ENCODE peak calls at places on chromosome 19, in five cellular contexts. One of them, this sample, is unnamed.

GRCh38 chr19:5017235-5017634 is 48.3 kb downstream of the KDM4B start:
- DNase-seq in stimulated activated CD4-positive, alpha-beta T cell treated with anti-CD3 and anti-CD28 coated beads, Interleukin-15, amount 100 ng/mL, for 24 hours: no peak
- DNase-seq in substantia nigra: no peak
- DNase-seq in bronchial epithelial cell: peak
- DNase-seq in mesendoderm: no peak
- DNase-seq in this sample: no peak

GRCh38 chr19:3700242-3701032 is at the start of gene PIP5K1C:
- DNase-seq in stimulated activated CD4-positive, alpha-beta T cell treated with anti-CD3 and anti-CD28 coated beads, Interleukin-15, amount 100 ng/mL, for 24 hours: peak
- DNase-seq in substantia nigra: peak
- DNase-seq in bronchial epithelial cell: peak
- DNase-seq in mesendoderm: peak
- DNase-seq in this sample: peak

GRCh38 chr19:35665604-35666003 is 713 bp upstream of the UPK1A start:
- DNase-seq in stimulated activated CD4-positive, alpha-beta T cell treated with anti-CD3 and anti-CD28 coated beads, Interleukin-15, amount 100 ng/mL, for 24 hours: no peak
- DNase-seq in substantia nigra: no peak
- DNase-seq in bronchial epithelial cell: no peak
- DNase-seq in mesendoderm: no peak
- DNase-seq in this sample: no peak

GRCh38 chr19:21143846-21144245 is 2.0 kb downstream of the ZNF431 start:
- DNase-seq in stimulated activated CD4-positive, alpha-beta T cell treated with anti-CD3 and anti-CD28 coated beads, Interleukin-15, amount 100 ng/mL, for 24 hours: no peak
- DNase-seq in substantia nigra: no peak
- DNase-seq in bronchial epithelial cell: peak
- DNase-seq in mesendoderm: no peak
- DNase-seq in this sample: no peak

GRCh38 chr19:58548859-58549663 is 5.2 kb downstream of the TRIM28 start:
- DNase-seq in stimulated activated CD4-positive, alpha-beta T cell treated with anti-CD3 and anti-CD28 coated beads, Interleukin-15, amount 100 ng/mL, for 24 hours: no peak
- DNase-seq in substantia nigra: no peak
- DNase-seq in bronchial epithelial cell: no peak
- DNase-seq in mesendoderm: no peak
- DNase-seq in this sample: no peak

GRCh38 chr19:19964416-19964815 is 63.7 kb downstream of the ZNF93 start:
- DNase-seq in stimulated activated CD4-positive, alpha-beta T cell treated with anti-CD3 and anti-CD28 coated beads, Interleukin-15, amount 100 ng/mL, for 24 hours: no peak
- DNase-seq in substantia nigra: no peak
- DNase-seq in bronchial epithelial cell: no peak
- DNase-seq in mesendoderm: no peak
- DNase-seq in this sample: no peak

GRCh38 chr19:44988896-44989563 is 12.2 kb upstream of the RELB start:
- DNase-seq in stimulated activated CD4-positive, alpha-beta T cell treated with anti-CD3 and anti-CD28 coated beads, Interleukin-15, amount 100 ng/mL, for 24 hours: peak
- DNase-seq in substantia nigra: peak
- DNase-seq in bronchial epithelial cell: peak
- DNase-seq in mesendoderm: peak
- DNase-seq in this sample: peak

GRCh38 chr19:49553451-49554271 is 25.9 kb downstream of the RCN3 start:
- DNase-seq in stimulated activated CD4-positive, alpha-beta T cell treated with anti-CD3 and anti-CD28 coated beads, Interleukin-15, amount 100 ng/mL, for 24 hours: peak
- DNase-seq in substantia nigra: no peak
- DNase-seq in bronchial epithelial cell: peak
- DNase-seq in mesendoderm: no peak
- DNase-seq in this sample: no peak

GRCh38 chr19:17125728-17126677 is 50.4 kb downstream of the MYO9B start:
- DNase-seq in stimulated activated CD4-positive, alpha-beta T cell treated with anti-CD3 and anti-CD28 coated beads, Interleukin-15, amount 100 ng/mL, for 24 hours: peak
- DNase-seq in substantia nigra: no peak
- DNase-seq in bronchial epithelial cell: no peak
- DNase-seq in mesendoderm: no peak
- DNase-seq in this sample: peak

GRCh38 chr19:49672131-49672919 is 4.7 kb upstream of the PRMT1 start:
- DNase-seq in stimulated activated CD4-positive, alpha-beta T cell treated with anti-CD3 and anti-CD28 coated beads, Interleukin-15, amount 100 ng/mL, for 24 hours: peak
- DNase-seq in substantia nigra: peak
- DNase-seq in bronchial epithelial cell: peak
- DNase-seq in mesendoderm: peak
- DNase-seq in this sample: peak

This sample was measured in cerebellum.